ENCODE peak calls at places on chromosomes 13 and 19, in seven cellular contexts. Y is GM23248, P is upper lobe of right lung, Z is transverse colon, C is esophagus muscularis mucosa, I is ascending aorta, L is pancreas. Q is an unnamed sample.
A peak's percentile ranks its signal among the peaks of the same experiment; 100 is the strongest.

GRCh38 chr13:30037306-30037705 is 186.9 kb upstream of the UBL3 start:
- DNase-seq in P (no peak), C (no peak), I (no peak), Z (no peak), L (no peak), Y (no peak), Q (no peak)

GRCh38 chr13:30276178-30276577 is 31.2 kb downstream of the KATNAL1 start:
- DNase-seq in Y (no peak), I (no peak), C (no peak), P (no peak), L (no peak), Z (no peak), Q (no peak)

GRCh38 chr13:57858376-57858775 is 226.8 kb downstream of the PCDH17 start:
- DNase-seq in C (no peak), Z (no peak), P (no peak), Y (no peak), L (no peak), I (no peak), Q (no peak)

GRCh38 chr19:2041686-2042484 is 9.2 kb downstream of the MKNK2 start:
- DNase-seq in P (peak; percentile 100), I (peak; percentile 99), L (peak; percentile 99), Z (peak; percentile 99), Y (peak; percentile 86), C (peak; percentile 99), Q (peak; percentile 100)

GRCh38 chr13:27425918-27426630 is 1.7 kb downstream of the GTF3A start:
- DNase-seq in C (peak; percentile 95), Z (peak; percentile 88), P (peak; percentile 86), I (peak; percentile 89), Y (peak; percentile 96), L (peak; percentile 72), Q (peak; percentile 69)

GRCh38 chr13:32323912-32324311 is 8.6 kb downstream of the BRCA2 start:
- DNase-seq in C (no peak), L (no peak), Z (no peak), I (no peak), P (no peak), Y (peak; percentile 83), Q (no peak)

GRCh38 chr13:46104868-46105267 is at the start of gene CPB2:
- DNase-seq in P (no peak), I (no peak), L (no peak), C (no peak), Y (no peak), Z (no peak), Q (no peak)

GRCh38 chr13:45769072-45769471 is 67.0 kb downstream of the CBY2 start:
- DNase-seq in Y (no peak), I (no peak), L (no peak), P (no peak), Z (no peak), C (no peak), Q (no peak)

GRCh38 chr13:77267362-77267761 is 59.5 kb downstream of the MYCBP2 start:
- DNase-seq in L (no peak), P (no peak), I (no peak), C (no peak), Z (no peak), Y (peak; percentile 75), Q (no peak)

GRCh38 chr13:49759503-49759902 is 33.0 kb downstream of the KPNA3 start:
- DNase-seq in C (no peak), Z (no peak), L (no peak), I (no peak), P (no peak), Y (no peak), Q (no peak)

GRCh38 chr19:52170863-52171320 is 529 bp downstream of the ZNF836 start:
- DNase-seq in L (no peak), Z (peak; percentile 27), P (peak; percentile 69), I (no peak), Y (no peak), C (no peak), Q (no peak)

GRCh38 chr13:41565221-41565620 is 107.9 kb downstream of the RGCC start:
- DNase-seq in I (no peak), L (no peak), Y (peak; percentile 86), P (no peak), Z (no peak), C (no peak), Q (no peak)

GRCh38 chr19:41449079-41449864 is 6.3 kb downstream of the ERICH4 start:
- DNase-seq in C (peak; percentile 93), Z (peak; percentile 78), P (peak; percentile 86), I (peak; percentile 87), Y (peak; percentile 68), L (peak; percentile 51), Q (peak; percentile 57)

GRCh38 chr13:85228692-85229091 is 570.5 kb downstream of the SLITRK6 start:
- DNase-seq in I (no peak), P (no peak), L (no peak), Z (no peak), C (no peak), Y (no peak), Q (no peak)

GRCh38 chr13:24151864-24152263 is 8.7 kb upstream of the SPATA13 start:
- DNase-seq in P (no peak), I (no peak), L (no peak), C (no peak), Y (no peak), Z (no peak), Q (no peak)

DNA sequence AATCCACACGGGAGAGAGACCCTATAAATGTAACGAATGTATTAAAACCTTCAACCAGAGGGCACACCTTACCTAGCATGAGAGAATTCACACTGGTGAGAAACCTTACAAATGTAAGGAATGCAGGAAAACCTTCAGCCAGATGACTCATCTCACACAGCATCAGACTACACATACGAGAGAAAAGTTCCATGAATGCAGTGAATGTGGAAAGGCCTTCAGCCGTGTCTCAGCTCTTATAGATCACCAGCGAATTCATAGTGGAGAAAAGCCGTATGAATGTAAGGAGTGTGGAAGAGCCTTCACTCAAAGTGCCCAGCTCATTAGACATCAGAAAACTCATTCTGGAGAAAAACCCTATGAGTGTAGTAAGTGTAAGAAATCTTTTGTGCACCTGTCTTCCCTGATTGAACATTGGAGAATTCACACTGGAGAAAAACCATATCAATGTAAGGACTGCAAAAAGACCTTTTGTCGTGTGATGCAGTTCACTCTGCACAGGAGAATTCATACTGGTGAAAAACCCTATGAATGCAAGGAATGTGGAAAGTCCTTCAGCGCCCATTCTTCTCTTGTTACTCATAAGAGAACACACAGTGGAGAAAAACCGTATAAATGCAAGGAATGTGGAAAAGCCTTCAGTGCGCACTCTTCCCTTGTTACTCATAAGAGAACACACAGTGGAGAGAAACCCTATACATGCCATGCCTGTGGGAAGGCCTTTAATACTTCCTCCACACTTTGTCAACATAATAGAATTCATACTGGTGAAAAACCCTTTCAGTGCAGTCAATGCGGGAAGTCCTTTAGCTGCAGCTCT is 16.0 kb downstream of the ZNF582 start:
- DNase-seq in Z (no peak), P (no peak), C (no peak), I (no peak), L (no peak), Y (no peak), Q (no peak)
- H3K9me3 ChIP-seq in Z (peaks cover 26% of the 10 kb centered on the region), P (peaks cover 44% of the 10 kb centered on the region), C (peaks cover 51% of the 10 kb centered on the region), I (peaks cover 99% of the 10 kb centered on the region), L (no peaks in the 10 kb centered on the region), Y (no peaks in the 10 kb centered on the region), Q (peaks cover 23% of the 10 kb centered on the region)

GRCh38 chr19:3338541-3339181 is 27.7 kb upstream of the NFIC start:
- DNase-seq in P (peak; percentile 90), C (no peak), L (peak; percentile 85), I (peak; percentile 86), Y (no peak), Z (peak; percentile 89), Q (peak; percentile 42)
- H3K9me3 ChIP-seq in P (no peaks in the 10 kb centered on the region), C (no peaks in the 10 kb centered on the region), L (no peaks in the 10 kb centered on the region), I (no peaks in the 10 kb centered on the region), Y (no peaks in the 10 kb centered on the region), Z (no peaks in the 10 kb centered on the region), Q (no peaks in the 10 kb centered on the region)

GRCh38 chr19:57078802-57079201 is 41.0 kb upstream of the USP29 start:
- DNase-seq in Z (no peak), Y (no peak), P (no peak), C (no peak), I (no peak), L (no peak), Q (no peak)
- H3K9me3 ChIP-seq in Z (no peaks in the 10 kb centered on the region), Y (no peaks in the 10 kb centered on the region), P (no peaks in the 10 kb centered on the region), C (peaks cover 16% of the 10 kb centered on the region), I (no peaks in the 10 kb centered on the region), L (no peaks in the 10 kb centered on the region), Q (no peaks in the 10 kb centered on the region)

DNA sequence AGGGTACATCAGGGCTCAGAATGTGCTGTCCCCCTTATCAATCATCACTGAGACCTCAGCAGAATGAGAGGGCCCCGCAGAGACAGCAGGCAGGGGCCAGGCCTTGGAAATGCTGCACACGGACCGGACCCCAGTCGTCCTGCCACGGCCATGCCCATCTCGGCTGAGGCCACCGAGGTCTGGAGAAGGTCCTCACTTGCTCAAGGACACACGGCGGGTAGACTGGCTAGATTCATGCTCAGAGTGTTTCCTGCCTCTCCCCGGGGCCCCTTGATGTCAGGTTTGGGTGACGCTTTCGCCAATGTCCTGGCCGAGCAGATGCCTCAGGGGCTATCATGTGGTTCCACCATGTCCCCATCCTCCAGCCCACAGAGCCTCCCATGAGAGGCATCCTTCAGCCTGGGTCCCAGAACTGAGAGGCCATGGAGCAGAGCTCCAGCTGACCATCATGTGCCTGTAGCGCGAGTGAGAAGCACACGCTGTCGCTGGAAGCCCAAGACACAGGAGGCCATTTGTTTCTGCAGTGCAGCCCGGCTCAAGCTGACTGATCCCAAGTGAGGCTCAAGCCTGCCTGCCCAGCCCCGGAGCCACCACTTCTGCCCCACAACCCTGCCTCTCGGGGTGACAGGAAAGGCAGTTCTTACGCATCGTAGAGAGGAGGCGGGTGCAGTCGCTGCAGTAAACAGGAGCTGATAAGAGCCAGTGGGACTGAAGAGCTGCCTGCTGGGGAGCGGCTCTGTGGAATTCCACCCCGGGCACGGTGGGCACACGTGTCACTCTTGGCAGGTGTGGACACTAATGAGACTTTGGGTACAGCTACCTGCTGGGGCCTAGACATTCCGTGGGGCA is 53.9 kb upstream of the GAS6 start:
- DNase-seq in C (peak; percentile 53), Z (no peak), I (peak; percentile 48), L (no peak), P (no peak), Y (no peak), Q (no peak)
- H3K9me3 ChIP-seq in C (peaks cover 3% of the 10 kb centered on the region), Z (no peaks in the 10 kb centered on the region), I (no peaks in the 10 kb centered on the region), L (no peaks in the 10 kb centered on the region), P (peaks cover 10% of the 10 kb centered on the region), Y (peaks cover 4% of the 10 kb centered on the region), Q (no peaks in the 10 kb centered on the region)

GRCh38 chr19:20397292-20397691 is 168.3 kb downstream of the ZNF737 start:
- DNase-seq in C (no peak), I (no peak), P (no peak), Z (no peak), Y (no peak), L (no peak), Q (no peak)
- H3K9me3 ChIP-seq in C (peaks cover 57% of the 10 kb centered on the region), I (peaks cover 100% of the 10 kb centered on the region), P (peaks cover 41% of the 10 kb centered on the region), Z (peaks cover 69% of the 10 kb centered on the region), Y (peaks cover 19% of the 10 kb centered on the region), L (peaks cover 3% of the 10 kb centered on the region), Q (peaks cover 32% of the 10 kb centered on the region)